ENCODE peak calls at places on chromosomes 12 and 14, in six cellular contexts. A, W, B, E, H and I are unnamed samples.

GRCh38 chr14:36515105-36515593 is 4.9 kb downstream of the NKX2-1 start:
- DNase-seq in A (no peak), W (no peak), B (no peak), E (no peak), H (no peak), I (no peak)

GRCh38 chr12:22282283-22282682 is 52.2 kb downstream of the ST8SIA1 start:
- DNase-seq in A (no peak), W (no peak), B (peak), E (no peak), H (no peak), I (no peak)

GRCh38 chr14:22852940-22853767 is 16.8 kb downstream of the MMP14 start:
- DNase-seq in A (peak), W (peak), B (peak), E (peak), H (peak), I (peak)

GRCh38 chr12:109696485-109697269 is 16.9 kb upstream of the FAM222A start:
- DNase-seq in A (no peak), W (no peak), B (no peak), E (no peak), H (no peak), I (no peak)

GRCh38 chr12:118055144-118055557 is 5.8 kb downstream of the WSB2 start:
- DNase-seq in A (peak), W (peak), B (no peak), E (peak), H (no peak), I (no peak)

GRCh38 chr14:33287204-33287603 is 348.5 kb downstream of the NPAS3 start:
- DNase-seq in A (peak), W (no peak), B (no peak), E (no peak), H (no peak), I (no peak)

GRCh38 chr14:100098171-100098570 is 32.9 kb downstream of the EVL start:
- DNase-seq in A (no peak), W (no peak), B (no peak), E (no peak), H (no peak), I (no peak)

GRCh38 chr12:12736759-12737676 is 19.9 kb downstream of the CDKN1B start:
- DNase-seq in A (no peak), W (no peak), B (peak), E (peak), H (no peak), I (no peak)

GRCh38 chr12:68119250-68119649 is 40.3 kb downstream of the IFNG start:
- DNase-seq in A (no peak), W (no peak), B (no peak), E (no peak), H (no peak), I (no peak)

GRCh38 chr12:115010324-115010995 is 326.5 kb upstream of the TBX3 start:
- DNase-seq in A (no peak), W (no peak), B (no peak), E (no peak), H (no peak), I (no peak)

GRCh38 chr12:86683568-86683991 is 427.4 kb upstream of the MGAT4C start:
- DNase-seq in A (no peak), W (no peak), B (no peak), E (no peak), H (no peak), I (no peak)

GRCh38 chr12:57139796-57140649 is 7.4 kb downstream of the LRP1-AS start:
- DNase-seq in A (no peak), W (no peak), B (no peak), E (no peak), H (no peak), I (peak)

GRCh38 chr12:54390668-54391551 is 6.4 kb upstream of the ZNF385A start:
- DNase-seq in A (peak), W (peak), B (no peak), E (no peak), H (no peak), I (no peak)
- TF ChIP-seq CTCF in A (no peak), W (peak), B (no peak), E (no peak), H (no peak), I (peak)

DNA sequence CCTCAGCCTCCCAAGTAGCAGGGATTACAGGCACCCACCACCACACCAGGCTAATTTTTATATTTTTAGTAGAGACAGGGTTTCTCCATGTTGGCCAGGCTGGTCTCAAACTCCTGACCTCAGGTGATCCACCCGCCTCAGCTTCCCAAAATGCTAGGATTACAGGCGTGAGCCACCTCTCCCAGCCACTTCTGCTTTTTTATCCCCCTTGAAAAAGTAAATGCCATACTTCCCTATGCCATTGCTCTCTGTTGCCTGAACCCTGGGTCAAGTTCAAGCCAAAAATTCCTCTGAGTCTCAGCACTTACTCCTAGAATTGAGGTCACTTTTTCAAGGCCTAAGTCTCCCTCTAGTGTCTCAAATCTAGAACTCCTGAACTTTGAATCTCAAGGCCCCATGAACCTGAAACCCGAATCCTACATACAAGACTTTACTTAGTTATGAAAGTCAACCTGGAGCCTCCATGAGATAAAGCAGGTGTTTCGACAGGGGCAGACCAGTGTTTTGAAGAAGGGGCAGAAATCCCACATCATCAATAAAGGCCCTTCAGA is 1.4 kb upstream of the APOBEC1 start:
- DNase-seq in A (no peak), W (no peak), B (peak), E (no peak), H (no peak), I (no peak)
- TF ChIP-seq CTCF in A (no peak), W (peak), B (peak), E (no peak), H (peak), I (no peak)

DNA sequence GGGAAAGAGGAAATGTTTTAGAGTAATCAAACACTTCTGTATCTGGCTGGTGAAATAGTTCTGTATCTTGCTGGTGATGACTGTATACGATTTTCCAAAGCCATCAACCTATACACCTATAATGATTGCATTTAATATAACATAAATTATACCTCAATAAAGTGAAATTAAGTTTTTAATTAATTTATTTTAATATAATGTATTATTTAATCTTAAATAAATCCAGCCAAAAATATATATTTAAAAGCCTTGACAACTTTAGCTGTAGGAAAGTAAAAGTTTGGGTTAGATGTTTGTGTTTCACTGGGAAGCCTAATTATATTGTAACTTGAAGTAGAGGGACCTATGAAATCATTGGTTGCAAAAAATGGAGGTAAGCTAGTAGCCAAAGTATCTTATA is 654.8 kb upstream of the MIS18BP1 start:
- DNase-seq in A (no peak), W (no peak), B (no peak), E (no peak), H (no peak), I (no peak)
- TF ChIP-seq CTCF in A (no peak), W (no peak), B (no peak), E (no peak), H (no peak), I (no peak)

GRCh38 chr12:127459687-127460086 is 807.3 kb upstream of the TMEM132C start:
- DNase-seq in A (no peak), W (peak), B (no peak), E (no peak), H (no peak), I (no peak)

GRCh38 chr12:127459166-127459565 is 807.8 kb upstream of the TMEM132C start:
- DNase-seq in A (no peak), W (no peak), B (no peak), E (no peak), H (no peak), I (no peak)

GRCh38 chr12:127450822-127451221 is 816.1 kb upstream of the TMEM132C start:
- DNase-seq in A (no peak), W (no peak), B (no peak), E (no peak), H (no peak), I (no peak)

GRCh38 chr12:127457726-127458125 is 809.2 kb upstream of the TMEM132C start:
- DNase-seq in A (no peak), W (no peak), B (no peak), E (no peak), H (no peak), I (no peak)

DNA sequence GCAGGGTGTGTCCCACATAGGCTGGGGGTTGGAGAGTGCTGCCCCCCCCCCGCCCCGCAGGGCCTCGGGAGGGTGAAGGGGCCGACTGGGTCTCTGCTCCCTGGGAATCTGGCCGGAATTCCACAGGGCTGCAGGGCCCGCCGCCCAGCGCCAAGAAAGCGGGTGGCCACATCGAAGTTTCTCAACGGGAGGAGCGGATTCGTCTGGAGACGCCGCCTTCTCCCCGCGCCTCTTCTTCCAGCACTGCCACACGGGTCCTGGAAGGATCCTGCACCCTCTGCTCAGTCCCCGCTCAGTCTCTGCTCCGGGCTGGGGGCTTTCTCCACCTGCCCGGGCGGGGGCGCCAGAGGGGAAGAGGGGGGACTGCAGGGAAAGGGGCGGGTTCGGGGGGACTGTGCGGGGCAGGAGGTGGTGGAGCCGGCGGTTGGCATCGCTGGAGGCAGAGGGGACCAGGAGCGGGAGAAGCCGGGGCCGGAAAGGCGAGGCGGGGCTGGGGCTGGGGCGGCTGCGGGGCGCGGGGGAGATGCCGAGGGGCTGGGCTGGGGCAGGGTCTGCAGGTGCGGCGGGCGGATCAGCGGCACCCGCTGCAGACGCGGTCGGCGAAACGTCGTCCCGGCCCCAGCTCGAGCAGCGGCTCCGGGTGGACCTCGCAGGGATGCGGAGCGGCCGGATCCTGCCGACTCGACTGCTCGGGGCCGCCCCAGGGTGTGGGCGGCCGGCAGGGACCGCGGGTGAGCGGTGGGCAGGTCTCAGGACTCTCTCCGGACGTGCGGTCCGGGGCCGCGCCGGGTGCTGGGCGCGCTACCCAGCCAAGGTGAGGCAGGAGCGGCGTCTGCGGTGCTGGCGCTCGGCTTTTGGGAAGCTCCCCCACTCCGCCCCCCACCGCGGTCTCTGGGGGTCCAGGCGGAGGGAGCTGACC is 811.4 kb upstream of the TMEM132C start:
- DNase-seq in A (no peak), W (peak), B (no peak), E (no peak), H (no peak), I (no peak)
- TF ChIP-seq CTCF in A (no peak), W (peak), B (peak), E (no peak), H (no peak), I (no peak)

GRCh38 chr12:106138279-106138645 is 492 bp downstream of the NUAK1 start:
- DNase-seq in A (peak), W (peak), B (no peak), E (no peak), H (no peak), I (peak)

GRCh38 chr12:106135781-106136180 is 3.0 kb downstream of the NUAK1 start:
- DNase-seq in A (no peak), W (no peak), B (peak), E (no peak), H (no peak), I (no peak)

GRCh38 chr12:106136263-106136662 is 2.5 kb downstream of the NUAK1 start:
- DNase-seq in A (peak), W (peak), B (peak), E (peak), H (no peak), I (peak)

GRCh38 chr12:106138646-106139421 is at the start of gene NUAK1:
- DNase-seq in A (peak), W (peak), B (peak), E (peak), H (no peak), I (peak)

DNA sequence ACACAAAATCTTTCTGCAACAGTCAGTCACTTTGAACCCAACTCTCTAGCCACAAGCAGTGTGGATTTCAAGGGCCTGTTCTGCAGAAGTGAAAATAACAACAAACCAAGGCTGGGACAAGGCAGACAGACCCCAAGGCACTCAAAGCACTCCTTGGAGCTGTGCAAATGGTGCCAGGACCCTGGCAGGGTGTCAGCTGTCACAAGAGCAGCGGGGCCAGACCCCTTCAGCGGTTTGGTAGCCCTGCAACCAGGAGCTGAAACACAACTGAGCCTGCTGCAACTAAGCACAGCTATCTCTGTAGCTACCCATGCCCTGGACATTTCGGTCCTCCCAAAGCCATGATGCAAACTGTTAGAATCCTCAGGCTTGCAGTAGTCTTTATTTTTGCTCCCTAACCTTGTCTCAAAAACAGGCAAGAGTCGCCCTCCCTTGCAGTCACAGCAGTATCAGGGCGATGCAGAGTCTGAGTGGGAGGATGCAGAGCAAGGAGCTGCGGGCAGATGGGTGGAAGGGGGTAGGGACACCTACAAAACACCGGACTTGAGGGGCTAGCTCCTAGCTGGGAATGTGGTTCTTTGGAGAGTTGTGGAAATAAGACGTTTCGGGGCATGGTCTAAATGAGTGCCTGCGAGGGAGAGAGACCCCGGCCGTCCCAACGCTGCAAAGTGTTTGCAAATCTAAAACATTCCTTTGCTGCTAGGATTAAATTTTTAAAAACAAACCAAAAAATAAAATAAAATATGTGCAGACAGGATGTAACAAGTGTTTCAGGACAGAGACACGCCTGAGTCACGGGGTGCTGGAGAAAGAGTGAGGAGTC is 1.1 kb downstream of the NUAK1 start:
- DNase-seq in A (no peak), W (peak), B (peak), E (no peak), H (no peak), I (no peak)
- TF ChIP-seq CTCF in A (no peak), W (no peak), B (no peak), E (no peak), H (no peak), I (no peak)

GRCh38 chr12:8771072-8771471 is 51.3 kb upstream of the A2ML1 start:
- DNase-seq in A (no peak), W (no peak), B (no peak), E (no peak), H (no peak), I (no peak)
- TF ChIP-seq CTCF in A (no peak), W (peak), B (no peak), E (no peak), H (no peak), I (no peak)

DNA sequence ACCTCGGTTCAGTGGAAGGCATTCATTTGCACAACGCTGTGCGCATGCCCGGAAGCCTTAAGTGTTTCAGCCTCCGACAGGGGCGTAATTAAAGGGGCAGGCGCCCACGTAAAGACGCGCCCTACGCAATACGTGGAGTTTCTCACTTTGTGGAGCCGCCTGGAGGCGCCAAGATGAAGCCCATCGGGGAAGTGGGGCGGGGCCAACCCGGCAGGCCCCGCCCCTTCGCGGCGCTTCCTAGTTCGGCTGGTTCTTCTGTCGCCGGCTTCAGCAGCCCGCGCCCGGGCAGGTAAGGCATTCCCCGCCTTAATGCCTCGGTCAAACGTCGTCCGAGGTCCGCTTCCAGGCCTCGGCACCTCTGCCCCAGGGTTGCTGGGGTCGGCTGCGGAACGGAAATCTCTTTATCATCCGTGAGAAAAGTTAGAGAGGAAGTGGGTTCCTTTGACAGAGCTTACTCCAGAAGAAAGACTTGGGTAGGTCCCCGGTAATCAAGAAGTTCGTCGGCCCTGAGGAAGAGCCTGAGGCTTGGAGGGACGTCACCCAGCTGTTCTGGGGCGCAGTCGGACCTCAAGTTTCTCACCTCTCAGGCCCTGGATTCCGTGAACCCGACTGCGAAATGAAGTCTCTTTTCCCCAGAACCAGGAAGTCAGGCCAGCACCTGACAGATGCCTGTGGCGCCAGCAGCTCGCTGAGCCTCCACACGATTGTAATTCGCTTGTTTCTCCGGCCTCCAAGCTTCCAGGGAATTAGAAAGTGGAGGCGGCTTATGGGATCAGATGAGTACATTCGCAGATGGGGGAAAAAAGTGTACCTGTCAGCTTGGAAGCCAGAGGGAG is at the start of the genes IRAK4 and PUS7L:
- DNase-seq in A (peak), W (peak), B (peak), E (peak), H (peak), I (peak)
- TF ChIP-seq CTCF in A (peak), W (peak), B (peak), E (peak), H (peak), I (peak)

DNA sequence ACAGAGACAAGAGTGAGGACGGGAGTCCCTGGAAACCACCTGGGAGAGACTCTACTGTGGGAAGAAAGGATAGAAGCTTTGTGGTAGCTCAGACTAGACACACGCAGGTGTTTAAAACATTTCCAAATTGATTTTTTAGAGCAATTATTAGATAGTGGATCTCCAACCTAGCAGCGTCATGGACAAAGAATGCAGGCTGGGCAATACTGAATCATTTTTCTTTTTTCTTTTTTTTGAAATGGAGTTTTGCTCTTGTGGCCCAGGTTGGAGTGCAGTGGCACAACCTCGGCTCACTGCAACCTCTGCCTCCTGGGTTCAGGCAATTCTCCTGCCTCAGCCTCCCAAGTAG is 13.1 kb downstream of the GPR132 start:
- DNase-seq in A (no peak), W (no peak), B (no peak), E (no peak), H (no peak), I (no peak)
- TF ChIP-seq CTCF in A (no peak), W (no peak), B (no peak), E (no peak), H (no peak), I (no peak)

GRCh38 chr12:48002179-48002601 is 2.1 kb downstream of the COL2A1 start:
- DNase-seq in A (no peak), W (peak), B (no peak), E (no peak), H (peak), I (no peak)

GRCh38 chr12:48001426-48002178 is 2.7 kb downstream of the COL2A1 start:
- DNase-seq in A (peak), W (peak), B (peak), E (peak), H (peak), I (no peak)

GRCh38 chr12:47999816-48000215 is 4.5 kb downstream of the COL2A1 start:
- DNase-seq in A (no peak), W (no peak), B (no peak), E (no peak), H (peak), I (no peak)

GRCh38 chr12:48002773-48003218 is 1.5 kb downstream of the COL2A1 start:
- DNase-seq in A (peak), W (peak), B (peak), E (peak), H (peak), I (peak)

DNA sequence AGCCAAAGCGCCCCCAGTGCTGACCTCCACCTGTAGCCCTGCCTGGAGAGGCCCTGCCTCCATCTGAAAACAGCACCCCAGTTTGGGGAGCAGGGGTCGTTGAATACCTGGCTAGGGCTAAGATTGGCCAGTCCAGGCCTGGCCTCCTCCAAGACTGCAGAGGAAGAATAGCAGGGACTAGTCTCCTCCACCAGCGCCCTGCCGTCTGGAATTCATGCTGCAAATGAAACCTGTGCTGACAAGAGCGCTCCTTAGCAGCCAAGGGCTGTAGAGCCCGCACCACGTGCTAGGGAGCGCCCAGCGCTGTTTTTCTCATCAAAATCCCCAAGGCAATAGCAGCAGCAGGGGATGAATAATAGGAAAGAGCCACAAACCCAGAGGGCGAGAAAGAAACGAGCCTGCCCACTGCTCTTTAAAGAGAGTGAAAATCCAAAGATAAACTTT is 3.4 kb downstream of the COL2A1 start:
- DNase-seq in A (no peak), W (peak), B (peak), E (peak), H (peak), I (peak)
- TF ChIP-seq CTCF in A (no peak), W (peak), B (no peak), E (no peak), H (no peak), I (no peak)

GRCh38 chr12:64392221-64392620 is 1.7 kb upstream of the C12orf56 start:
- DNase-seq in A (no peak), W (peak), B (peak), E (no peak), H (no peak), I (no peak)
- TF ChIP-seq CTCF in A (no peak), W (peak), B (peak), E (no peak), H (peak), I (peak)